ENCODE peak calls at places on chromosomes 5 and 9, in seven cellular contexts. A is CD4-positive, alpha-beta T cell; R is A549; F is neural crest cell; D is kidney; B is HFFc6; O is stomach. G is an unnamed sample.

GRCh38 chr9:127746959-127747569 is 12.0 kb upstream of the TOR2A start:
- DNase-seq in D (no peak), F (no peak), B (no peak), R (no peak), O (no peak), A (no peak), G (no peak)

GRCh38 chr5:66113160-66113559 is 30.9 kb upstream of the SREK1 start:
- DNase-seq in R (no peak), O (no peak), B (peak), A (no peak), D (no peak), F (no peak), G (no peak)

GRCh38 chr5:154756203-154756870 is 1.2 kb downstream of the LARP1 start:
- DNase-seq in F (peak), A (peak), B (no peak), R (no peak), D (peak), O (peak), G (peak)

GRCh38 chr9:86993830-86994229 is 46.5 kb upstream of the GAS1 start:
- DNase-seq in R (no peak), B (no peak), A (no peak), O (no peak), D (no peak), F (no peak), G (no peak)

GRCh38 chr5:111075520-111075919 is 4.0 kb downstream of the TSLP start:
- DNase-seq in B (peak), A (no peak), D (no peak), O (no peak), R (no peak), F (no peak), G (no peak)

GRCh38 chr9:85290019-85290418 is 451.7 kb downstream of the AGTPBP1 start:
- DNase-seq in F (no peak), R (no peak), B (no peak), D (no peak), O (no peak), A (peak), G (peak)

GRCh38 chr9:79021084-79021483 is 550.7 kb upstream of the TLE4 start:
- DNase-seq in A (no peak), F (no peak), D (no peak), R (no peak), O (no peak), B (no peak), G (no peak)

GRCh38 chr5:108380531-108381021 is 1.3 kb downstream of the FBXL17 start:
- DNase-seq in R (peak), O (peak), D (peak), F (peak), B (no peak), A (peak), G (peak)

GRCh38 chr5:38369692-38370091 is 111.3 kb downstream of the EGFLAM start:
- DNase-seq in O (no peak), F (no peak), D (no peak), A (no peak), R (no peak), B (no peak), G (no peak)

GRCh38 chr5:72064801-72065570 is 42.3 kb upstream of the MAP1B start:
- DNase-seq in O (no peak), D (no peak), B (no peak), R (no peak), A (no peak), F (no peak), G (no peak)

GRCh38 chr9:114462791-114463190 is 42.5 kb downstream of the WHRN start:
- DNase-seq in B (peak), D (no peak), F (no peak), R (no peak), O (no peak), A (no peak), G (no peak)

GRCh38 chr9:98502311-98502975 is 206.3 kb downstream of the GABBR2 start:
- DNase-seq in D (no peak), A (no peak), B (peak), F (no peak), O (no peak), R (no peak), G (no peak)

GRCh38 chr9:29332789-29333188 is 1759.5 kb upstream of the C9orf72 start:
- DNase-seq in R (peak), O (no peak), F (no peak), B (peak), A (no peak), D (no peak), G (no peak)

GRCh38 chr5:38500861-38501260 is 55.6 kb downstream of the LIFR start:
- DNase-seq in A (no peak), O (no peak), D (no peak), R (no peak), F (no peak), B (peak), G (no peak)

GRCh38 chr9:96449844-96450612 is at the start of gene HABP4:
- DNase-seq in D (peak), A (peak), R (peak), F (peak), B (peak), O (peak), G (peak)

GRCh38 chr9:128372784-128373183 is 1.6 kb downstream of the URM1 start:
- DNase-seq in R (no peak), F (no peak), A (no peak), D (no peak), B (peak), O (no peak), G (no peak)

GRCh38 chr9:86519216-86519615 is 165.0 kb upstream of the TUT7 start:
- DNase-seq in R (no peak), B (no peak), F (no peak), A (no peak), D (no peak), O (no peak), G (no peak)

GRCh38 chr9:26682041-26682440 is 210.6 kb downstream of the CAAP1 start:
- DNase-seq in R (no peak), A (no peak), O (no peak), F (no peak), B (no peak), D (no peak), G (no peak)

GRCh38 chr9:130423272-130423671 is 21.5 kb upstream of the ASS1 start:
- DNase-seq in R (no peak), A (no peak), O (no peak), B (no peak), F (no peak), D (peak), G (no peak)

GRCh38 chr9:115691097-115691496 is 462.5 kb upstream of the PAPPA start:
- DNase-seq in O (no peak), A (no peak), F (no peak), B (peak), R (peak), D (no peak), G (no peak)

GRCh38 chr9:88905506-88905905 is 85.8 kb upstream of the S1PR3 start:
- DNase-seq in R (no peak), B (no peak), F (no peak), A (no peak), O (no peak), D (no peak), G (no peak)

GRCh38 chr5:10138385-10139057 is 111.2 kb downstream of the ATPSCKMT start:
- DNase-seq in O (no peak), R (no peak), F (no peak), B (no peak), D (no peak), A (no peak), G (no peak)

GRCh38 chr5:143879646-143880045 is 67.7 kb downstream of the HMHB1 start:
- DNase-seq in R (no peak), D (no peak), B (no peak), A (no peak), F (no peak), O (no peak), G (no peak)

GRCh38 chr5:38285226-38285625 is 26.9 kb downstream of the EGFLAM start:
- DNase-seq in R (no peak), A (no peak), D (no peak), F (no peak), O (no peak), B (no peak), G (no peak)

GRCh38 chr5:141604318-141604717 is 14.5 kb downstream of the DIAPH1 start:
- DNase-seq in R (peak), O (peak), B (peak), A (no peak), D (no peak), F (no peak), G (no peak)

GRCh38 chr5:111834926-111835599 is 78.1 kb upstream of the NREP start:
- DNase-seq in A (no peak), D (no peak), O (no peak), B (no peak), F (no peak), R (no peak), G (no peak)

GRCh38 chr5:73763300-73764032 is 137.5 kb downstream of the ARHGEF28 start:
- DNase-seq in D (no peak), B (peak), R (no peak), A (no peak), F (no peak), O (no peak), G (no peak)

GRCh38 chr9:132994410-132995120 is 16.1 kb downstream of the GFI1B start:
- DNase-seq in R (no peak), D (peak), B (peak), F (no peak), A (no peak), O (peak), G (peak)

GRCh38 chr9:98182069-98182820 is 10.2 kb downstream of the CORO2A start:
- DNase-seq in R (no peak), A (no peak), B (no peak), D (no peak), O (no peak), F (no peak), G (no peak)

GRCh38 chr5:616342-617039 is 4.4 kb downstream of the CEP72 start:
- DNase-seq in A (no peak), O (no peak), F (no peak), D (peak), B (no peak), R (no peak), G (no peak)

GRCh38 chr9:74281674-74282073 is 215.5 kb upstream of the RORB start:
- DNase-seq in R (no peak), F (no peak), O (no peak), A (no peak), D (no peak), B (no peak), G (no peak)

GRCh38 chr5:102048940-102049339 is 247.1 kb downstream of the SLCO4C1 start:
- DNase-seq in O (no peak), B (no peak), R (no peak), F (no peak), A (no peak), D (no peak), G (no peak)

GRCh38 chr9:12698293-12698692 is 5.1 kb downstream of the TYRP1 start:
- DNase-seq in R (no peak), F (no peak), O (no peak), B (no peak), D (no peak), A (no peak), G (no peak)

GRCh38 chr9:12696931-12697622 is 3.9 kb downstream of the TYRP1 start:
- DNase-seq in D (no peak), R (no peak), F (no peak), O (no peak), B (no peak), A (no peak), G (no peak)

GRCh38 chr9:12699529-12699928 is 6.3 kb downstream of the TYRP1 start:
- DNase-seq in O (no peak), A (no peak), R (no peak), D (no peak), F (no peak), B (peak), G (no peak)

GRCh38 chr9:12697719-12698118 is 4.5 kb downstream of the TYRP1 start:
- DNase-seq in D (no peak), A (no peak), F (no peak), B (no peak), O (no peak), R (no peak), G (no peak)

GRCh38 chr9:12698986-12699385 is 5.8 kb downstream of the TYRP1 start:
- DNase-seq in R (no peak), O (no peak), B (no peak), A (no peak), F (no peak), D (no peak), G (no peak)
- TF ChIP-seq CTCF in R (no peak), O (no peak), B (no peak), A (no peak), F (no peak), D (no peak), G (no peak)

GRCh38 chr5:177332896-177333260 is 18.6 kb downstream of the LMAN2 start:
- DNase-seq in O (no peak), D (peak), A (no peak), R (no peak), B (no peak), F (no peak), G (no peak)

GRCh38 chr5:177333420-177334154 is 17.9 kb downstream of the LMAN2 start:
- DNase-seq in D (peak), R (no peak), F (no peak), O (no peak), B (no peak), A (no peak), G (no peak)

GRCh38 chr5:177335701-177336065 is 15.8 kb downstream of the LMAN2 start:
- DNase-seq in D (peak), O (no peak), B (no peak), F (no peak), A (no peak), R (no peak), G (no peak)

GRCh38 chr5:177335043-177335700 is 16.3 kb downstream of the LMAN2 start:
- DNase-seq in B (no peak), D (peak), F (no peak), O (no peak), A (no peak), R (no peak), G (no peak)

DNA sequence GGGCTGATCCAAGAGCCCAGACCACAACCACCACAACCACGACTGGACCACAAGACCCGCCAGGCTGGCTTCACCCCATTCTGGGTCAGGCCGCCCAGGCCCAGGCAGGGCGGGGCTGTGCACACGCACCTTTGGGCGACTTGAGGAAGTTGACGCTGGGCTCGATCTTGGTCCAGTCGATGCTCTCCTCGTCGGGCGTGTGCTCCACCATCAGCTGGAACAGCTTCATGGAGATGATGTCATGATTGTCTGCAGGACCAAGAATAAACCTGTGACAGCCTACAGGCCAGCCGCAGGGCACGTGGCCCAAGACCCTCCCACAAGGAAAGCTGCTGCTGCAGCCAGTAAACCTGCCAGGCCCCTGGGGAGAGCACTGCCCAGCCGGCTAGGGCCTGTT is 17.3 kb downstream of the LMAN2 start:
- DNase-seq in A (no peak), F (no peak), D (peak), B (no peak), O (no peak), R (no peak), G (no peak)
- TF ChIP-seq CTCF in A (no peak), F (no peak), D (no peak), B (no peak), O (no peak), R (no peak), G (no peak)

DNA sequence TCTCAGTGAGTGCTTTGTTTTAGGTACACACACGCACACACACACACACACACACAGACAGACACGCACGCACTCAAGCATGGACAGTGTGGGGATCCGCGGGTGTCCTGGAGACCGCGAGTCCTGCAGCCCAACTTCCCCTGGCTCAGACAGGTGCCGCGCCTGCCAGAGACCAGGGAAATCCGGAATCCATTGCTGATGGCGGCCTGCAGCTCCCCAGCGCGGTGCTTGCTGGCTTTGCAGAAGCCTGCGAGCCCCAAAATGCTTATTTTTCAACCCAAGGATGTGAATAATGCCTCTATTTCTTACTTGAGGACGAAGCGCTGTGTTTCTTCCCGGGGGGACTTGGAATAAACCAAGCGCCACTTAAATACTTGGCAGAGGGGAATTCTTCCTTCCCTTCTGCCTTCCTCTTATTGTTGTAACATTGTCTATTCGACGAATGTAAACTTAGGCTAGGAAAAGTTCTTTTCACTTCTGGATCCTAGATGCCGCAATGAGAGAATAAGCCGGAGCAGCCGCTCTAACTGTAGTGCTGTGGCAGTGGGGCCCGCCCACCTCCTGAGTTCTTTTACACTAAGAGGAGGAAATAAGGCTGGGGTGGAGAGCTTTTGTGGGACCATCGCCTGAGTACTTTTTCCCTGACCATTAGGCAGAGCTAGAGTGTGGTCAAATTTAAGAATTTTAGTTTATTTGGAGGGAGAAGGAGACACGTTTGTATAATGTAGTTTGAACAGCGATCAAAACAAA is 804 bp downstream of the ITGA2 start:
- DNase-seq in D (peak), F (peak), R (peak), A (peak), B (peak), O (peak), G (no peak)
- TF ChIP-seq CTCF in D (peak), F (peak), R (peak), A (no peak), B (peak), O (no peak), G (no peak)

GRCh38 chr9:120948824-120949223 is 22.2 kb upstream of the TRAF1 start:
- DNase-seq in O (no peak), D (no peak), F (no peak), R (no peak), A (no peak), B (no peak), G (no peak)

GRCh38 chr9:120949290-120949689 is 22.7 kb upstream of the TRAF1 start:
- DNase-seq in O (no peak), R (no peak), D (no peak), F (no peak), B (no peak), A (no peak), G (no peak)

GRCh38 chr9:120946259-120946658 is 19.7 kb upstream of the TRAF1 start:
- DNase-seq in D (no peak), A (no peak), B (peak), R (no peak), F (no peak), O (no peak), G (no peak)

GRCh38 chr9:120944434-120945125 is 18.0 kb upstream of the TRAF1 start:
- DNase-seq in A (no peak), R (no peak), D (no peak), F (no peak), B (no peak), O (no peak), G (no peak)

GRCh38 chr9:120947222-120947621 is 20.6 kb upstream of the TRAF1 start:
- DNase-seq in B (no peak), A (no peak), R (no peak), F (no peak), O (no peak), D (no peak), G (no peak)
- TF ChIP-seq CTCF in B (no peak), A (no peak), R (no peak), F (no peak), O (no peak), D (no peak), G (no peak)

GRCh38 chr5:123285122-123286011 is 137.8 kb downstream of the CEP120 start:
- DNase-seq in R (no peak), B (no peak), O (no peak), F (peak), D (peak), A (no peak), G (no peak)
- TF ChIP-seq CTCF in R (no peak), B (no peak), O (no peak), F (no peak), D (no peak), A (no peak), G (no peak)

GRCh38 chr9:32873131-32873530 is 89.8 kb downstream of the TMEM215 start:
- DNase-seq in B (no peak), F (no peak), O (no peak), D (no peak), A (no peak), R (no peak), G (no peak)

GRCh38 chr9:32873546-32873945 is 90.2 kb downstream of the TMEM215 start:
- DNase-seq in R (no peak), D (no peak), A (no peak), O (no peak), B (no peak), F (no peak), G (no peak)

GRCh38 chr9:32877103-32877502 is 93.8 kb downstream of the TMEM215 start:
- DNase-seq in B (no peak), A (no peak), O (no peak), D (no peak), R (no peak), F (peak), G (no peak)

GRCh38 chr9:32875748-32876147 is 92.4 kb downstream of the TMEM215 start:
- DNase-seq in F (no peak), R (no peak), D (no peak), O (no peak), B (no peak), A (no peak), G (no peak)

DNA sequence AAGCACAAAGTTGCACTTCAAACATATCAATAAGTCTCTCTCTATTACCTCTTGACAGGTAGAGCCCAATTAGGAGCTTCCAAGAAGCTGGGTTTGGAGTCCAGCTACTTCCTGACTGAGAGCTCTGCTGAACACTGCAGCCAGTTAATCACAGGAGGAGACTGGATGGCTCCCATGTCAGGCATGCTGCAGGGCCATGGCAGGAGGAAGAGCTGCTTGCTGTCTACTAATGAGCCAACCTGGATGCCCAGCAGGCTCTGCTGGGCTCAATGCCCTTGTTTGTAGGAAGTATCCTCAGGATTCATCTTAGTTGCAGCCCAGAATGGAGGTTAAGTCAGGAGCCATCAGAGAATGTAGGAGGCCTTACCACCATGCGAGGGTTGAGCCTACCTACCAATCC is 91.9 kb downstream of the TMEM215 start:
- DNase-seq in R (no peak), A (no peak), F (no peak), B (no peak), D (no peak), O (no peak), G (no peak)
- TF ChIP-seq CTCF in R (no peak), A (no peak), F (no peak), B (no peak), D (no peak), O (no peak), G (no peak)